ENCODE peak calls at places on chromosomes 3 and 15, in four cellular contexts. M is K562, T is HepG2, G is GM12878. Q is an unnamed sample.

GRCh38 chr3:14570089-14570488 is 29.9 kb upstream of the GRIP2 start:
- DNase-seq in T (no peak), M (no peak), G (no peak), Q (no peak)

GRCh38 chr15:42427429-42428223 is 63.3 kb downstream of the ZNF106 start:
- DNase-seq in G (no peak), M (no peak), T (no peak), Q (no peak)

GRCh38 chr15:66115568-66116206 is 137.9 kb downstream of the MEGF11 start:
- DNase-seq in G (no peak), M (no peak), T (no peak), Q (no peak)

GRCh38 chr15:85910796-85911195 is 116.1 kb upstream of the KLHL25 start:
- DNase-seq in G (no peak), M (no peak), T (no peak), Q (no peak)

GRCh38 chr3:73558399-73559075 is 66.2 kb downstream of the PDZRN3 start:
- DNase-seq in T (no peak), M (no peak), G (no peak), Q (no peak)

GRCh38 chr3:66393486-66394260 is 107.1 kb downstream of the LRIG1 start:
- DNase-seq in M (no peak), T (no peak), G (peak; percentile 47), Q (no peak)

GRCh38 chr3:71926242-71926560 is 141.3 kb upstream of the PROK2 start:
- DNase-seq in G (no peak), M (no peak), T (peak; percentile 39), Q (peak; percentile 22)

GRCh38 chr3:196127308-196128040 is 45.6 kb upstream of the TFRC start:
- DNase-seq in M (peak; percentile 86), T (no peak), G (no peak), Q (no peak)

GRCh38 chr3:170437151-170437550 is 18.5 kb downstream of the CLDN11 start:
- DNase-seq in T (no peak), G (no peak), M (no peak), Q (no peak)

GRCh38 chr3:39780352-39780751 is 29.1 kb upstream of the MYRIP start:
- DNase-seq in G (no peak), T (no peak), M (no peak), Q (no peak)

GRCh38 chr3:72329354-72329753 is 518.9 kb downstream of the SHQ1 start:
- DNase-seq in G (no peak), M (no peak), T (no peak), Q (no peak)

GRCh38 chr3:52231502-52232278 is 6.2 kb upstream of the TLR9 start:
- DNase-seq in M (peak; percentile 71), G (no peak), T (no peak), Q (peak; percentile 81)

GRCh38 chr3:71195492-71195891 is 388.0 kb downstream of the FOXP1 start:
- DNase-seq in T (peak; percentile 28), G (no peak), M (no peak), Q (peak; percentile 28)

GRCh38 chr3:187551419-187551818 is 118.8 kb downstream of the SST start:
- DNase-seq in M (no peak), G (no peak), T (no peak), Q (no peak)

GRCh38 chr15:40002295-40002694 is 36.7 kb downstream of the SRP14 start:
- DNase-seq in M (no peak), G (no peak), T (peak; percentile 99), Q (no peak)

GRCh38 chr3:129316121-129317013 is 37.7 kb downstream of the HMCES start:
- DNase-seq in G (no peak), T (peak; percentile 68), M (peak; percentile 74), Q (peak; percentile 85)

GRCh38 chr3:37974121-37974927 is 16.3 kb upstream of the VILL start:
- DNase-seq in G (no peak), T (peak; percentile 56), M (peak; percentile 86), Q (peak; percentile 72)

GRCh38 chr3:64375737-64376136 is 150.5 kb upstream of the PRICKLE2 start:
- DNase-seq in T (no peak), M (no peak), G (no peak), Q (no peak)

GRCh38 chr3:133192967-133193366 is 154.8 kb downstream of the TMEM108 start:
- DNase-seq in G (no peak), M (no peak), T (no peak), Q (no peak)

GRCh38 chr3:163548005-163548404 is 1530.3 kb downstream of the SI start:
- DNase-seq in T (no peak), G (no peak), M (no peak), Q (no peak)

GRCh38 chr15:39628821-39629220 is 47.9 kb downstream of the THBS1 start:
- DNase-seq in M (no peak), T (no peak), G (no peak), Q (no peak)

GRCh38 chr3:179098388-179099077 is 26.9 kb upstream of the ZMAT3 start:
- DNase-seq in T (no peak), M (peak; percentile 27), G (no peak), Q (no peak)

GRCh38 chr3:186411994-186412393 is 50.0 kb upstream of the DGKG start:
- DNase-seq in M (no peak), G (no peak), T (no peak), Q (no peak)

GRCh38 chr3:118171236-118171852 is 863.3 kb downstream of the IGSF11 start:
- DNase-seq in G (no peak), T (no peak), M (no peak), Q (no peak)

GRCh38 chr3:13044496-13045244 is 28.6 kb downstream of the IQSEC1 start:
- DNase-seq in M (no peak), G (no peak), T (no peak), Q (no peak)

GRCh38 chr3:125062904-125063618 is 7.3 kb upstream of the HEG1 start:
- DNase-seq in T (peak; percentile 99), G (no peak), M (no peak), Q (no peak)

GRCh38 chr3:14345496-14346150 is 56.8 kb upstream of the SLC6A6 start:
- DNase-seq in G (no peak), M (no peak), T (no peak), Q (no peak)

GRCh38 chr3:66140763-66141372 is 79.9 kb upstream of the SLC25A26 start:
- DNase-seq in M (no peak), G (peak; percentile 17), T (no peak), Q (no peak)

GRCh38 chr3:150242220-150242938 is 165.7 kb upstream of the TSC22D2 start:
- DNase-seq in M (no peak), G (no peak), T (no peak), Q (no peak)

GRCh38 chr3:133928903-133929607 is 33.4 kb upstream of the RAB6B start:
- DNase-seq in G (no peak), M (no peak), T (no peak), Q (no peak)

GRCh38 chr15:42499888-42500609 is 4.6 kb downstream of the SNAP23 start:
- DNase-seq in T (no peak), G (no peak), M (peak; percentile 33), Q (no peak)

GRCh38 chr3:154121236-154122095 is at the start of gene ARHGEF26:
- DNase-seq in M (peak; percentile 96), G (no peak), T (peak; percentile 44), Q (peak; percentile 91)

GRCh38 chr3:106030620-106030945 is 161.8 kb upstream of the CBLB start:
- DNase-seq in G (no peak), M (no peak), T (no peak), Q (no peak)

GRCh38 chr3:152272771-152273242 is 4.1 kb downstream of the MBNL1 start:
- DNase-seq in T (no peak), G (no peak), M (no peak), Q (no peak)

GRCh38 chr15:99994849-99995248 is 261.6 kb upstream of the LYSMD4 start:
- DNase-seq in G (no peak), M (no peak), T (no peak), Q (no peak)

GRCh38 chr3:25151497-25151896 is 276.6 kb upstream of the RARB start:
- DNase-seq in M (no peak), G (no peak), T (no peak), Q (no peak)

GRCh38 chr15:79442911-79443310 is 10.8 kb downstream of the MINAR1 start:
- DNase-seq in G (no peak), M (no peak), T (no peak), Q (no peak)

DNA sequence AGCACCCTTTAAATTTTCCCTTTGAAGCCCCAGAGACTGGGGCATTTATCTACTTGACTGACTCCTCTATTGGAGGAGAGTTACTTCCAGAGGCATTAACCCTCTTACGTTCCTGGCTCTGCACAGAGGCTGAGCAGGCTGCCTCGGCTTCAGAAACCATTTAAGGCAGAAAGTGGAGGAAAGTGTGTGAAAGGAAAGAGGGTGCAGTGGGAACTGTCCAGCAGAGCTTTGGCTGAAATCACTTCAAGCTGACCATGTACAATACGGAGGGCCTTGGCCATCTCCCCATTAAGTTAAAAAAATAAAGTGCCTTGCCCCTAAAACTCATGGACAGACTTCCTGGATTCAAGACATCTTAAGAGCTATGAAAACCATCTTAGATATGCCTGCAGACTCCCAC is 238.7 kb downstream of the SV2B start:
- DNase-seq in T (no peak), M (no peak), G (no peak), Q (no peak)
- TF ChIP-seq SP1 in T (no peak), M (no peak), G (no peak), Q (no peak)

GRCh38 chr15:72685301-72685924 is 569 bp downstream of the HIGD2B start:
- DNase-seq in T (peak; percentile 25), M (no peak), G (no peak), Q (peak; percentile 12)
- TF ChIP-seq FOXM1 in T (no peak), M (no peak), G (no peak), Q (no peak)

DNA sequence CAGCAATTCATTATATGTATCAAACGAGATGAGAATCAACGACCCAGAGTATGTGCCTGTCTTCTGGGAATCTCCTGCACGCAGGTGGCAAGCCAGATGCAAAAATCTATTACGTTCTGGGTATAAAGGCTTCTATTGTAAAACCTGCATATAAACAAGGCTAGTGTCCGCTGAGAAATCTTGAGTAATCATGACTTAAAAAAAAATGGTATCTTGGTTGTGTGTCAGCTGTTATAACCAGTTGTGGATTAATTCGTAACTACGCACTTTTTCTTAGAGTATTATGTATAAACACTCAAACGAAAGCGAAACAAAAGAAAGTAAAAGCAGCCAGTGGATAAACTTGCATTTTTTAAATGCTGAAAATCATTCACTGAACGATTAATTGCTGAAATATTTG is 509.1 kb downstream of the RSL24D1 start:
- DNase-seq in M (no peak), G (no peak), T (no peak), Q (no peak)
- TF ChIP-seq SP1 in M (no peak), G (no peak), T (no peak), Q (no peak)

DNA sequence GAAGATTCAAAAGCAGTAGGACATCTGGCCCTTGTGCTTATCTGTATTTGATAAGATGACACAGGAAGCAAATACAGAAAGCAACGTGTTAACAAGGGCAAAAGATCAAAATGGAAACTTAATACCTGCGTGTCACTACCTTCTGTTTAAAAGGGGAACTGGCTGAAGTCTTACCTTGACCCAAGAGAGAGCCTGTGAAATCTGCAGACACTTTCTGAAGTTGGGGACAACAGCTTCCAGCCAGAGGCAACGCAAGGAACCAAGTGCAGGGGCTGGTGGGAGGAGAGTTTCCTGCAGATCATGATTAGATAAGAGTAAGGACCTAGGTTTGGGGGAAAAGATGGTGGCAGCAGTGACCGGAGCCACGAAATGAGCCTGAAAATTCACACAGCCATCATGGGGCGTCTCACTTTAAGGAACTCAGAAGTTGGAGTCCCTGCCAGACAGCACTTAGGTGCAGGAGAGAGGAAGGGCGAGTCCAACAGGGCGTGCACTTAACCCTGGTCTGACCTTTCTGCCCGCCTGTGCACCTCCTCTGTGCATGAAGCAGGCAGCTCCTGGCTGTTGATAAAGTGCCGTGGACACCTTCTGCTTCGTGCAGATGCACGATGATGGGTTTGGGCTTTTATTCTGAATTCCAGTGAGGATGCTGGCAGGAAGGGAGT is 153.5 kb upstream of the BHLHE40 start:
- DNase-seq in M (peak; percentile 67), G (no peak), T (peak; percentile 17), Q (no peak)
- TF ChIP-seq FOXM1 in M (no peak), G (no peak), T (no peak), Q (no peak)